ENCODE peak calls at places on chromosomes 2 and 18, in five cellular contexts. P is SJSA1, L is gastrocnemius medialis, M is H1, N is WERI-Rb-1. J is an unnamed sample.

GRCh38 chr18:21739604-21740473 is 753 bp upstream of the MIB1 start:
- DNase-seq in P (no peak), L (no peak), N (no peak), M (no peak), J (no peak)

GRCh38 chr2:224466315-224466714 is 64.4 kb upstream of the FAM124B start:
- DNase-seq in L (no peak), N (peak; percentile 14), P (no peak), M (no peak), J (no peak)

GRCh38 chr2:75277111-75277510 is 77.8 kb upstream of the TACR1 start:
- DNase-seq in N (no peak), L (no peak), M (no peak), P (peak; percentile 65), J (no peak)

GRCh38 chr2:31270136-31270535 is 36.2 kb downstream of the EHD3 start:
- DNase-seq in P (no peak), N (no peak), M (no peak), L (no peak), J (no peak)

GRCh38 chr2:67585400-67585799 is 188.3 kb downstream of the ETAA1 start:
- DNase-seq in L (no peak), P (no peak), M (no peak), N (no peak), J (no peak)

GRCh38 chr2:191206613-191207471 is 38.4 kb upstream of the MYO1B start:
- DNase-seq in M (no peak), L (no peak), N (no peak), P (no peak), J (no peak)

GRCh38 chr2:106020032-106020431 is 174.1 kb downstream of the UXS1 start:
- DNase-seq in N (no peak), M (no peak), P (no peak), L (no peak), J (no peak)

GRCh38 chr2:69704446-69704845 is 37.5 kb upstream of the ANXA4 start:
- DNase-seq in N (no peak), M (no peak), P (no peak), L (no peak), J (no peak)

GRCh38 chr2:226707500-226707899 is 92.1 kb downstream of the IRS1 start:
- DNase-seq in M (no peak), N (no peak), P (no peak), L (no peak), J (no peak)

GRCh38 chr2:39217192-39217550 is 26.6 kb downstream of the CDKL4 start:
- DNase-seq in M (no peak), P (no peak), L (no peak), N (no peak), J (no peak)

GRCh38 chr18:63707816-63708215 is 5.1 kb downstream of the SERPINB11 start:
- DNase-seq in P (no peak), N (no peak), M (no peak), L (no peak), J (no peak)

GRCh38 chr2:204842731-204843490 is 297.6 kb downstream of the PARD3B start:
- DNase-seq in L (peak; percentile 16), P (peak; percentile 70), M (no peak), N (no peak), J (peak; percentile 14)

GRCh38 chr2:121356058-121356640 is 71.1 kb upstream of the TFCP2L1 start:
- DNase-seq in L (no peak), M (peak; percentile 46), N (peak; percentile 65), P (peak; percentile 55), J (no peak)

GRCh38 chr2:10462178-10463083 is 14.3 kb upstream of the ODC1 start:
- DNase-seq in L (no peak), N (no peak), M (no peak), P (no peak), J (no peak)

GRCh38 chr18:10101293-10101701 is 187.5 kb downstream of the VAPA start:
- DNase-seq in M (peak; percentile 19), P (peak; percentile 36), L (no peak), N (no peak), J (no peak)

DNA sequence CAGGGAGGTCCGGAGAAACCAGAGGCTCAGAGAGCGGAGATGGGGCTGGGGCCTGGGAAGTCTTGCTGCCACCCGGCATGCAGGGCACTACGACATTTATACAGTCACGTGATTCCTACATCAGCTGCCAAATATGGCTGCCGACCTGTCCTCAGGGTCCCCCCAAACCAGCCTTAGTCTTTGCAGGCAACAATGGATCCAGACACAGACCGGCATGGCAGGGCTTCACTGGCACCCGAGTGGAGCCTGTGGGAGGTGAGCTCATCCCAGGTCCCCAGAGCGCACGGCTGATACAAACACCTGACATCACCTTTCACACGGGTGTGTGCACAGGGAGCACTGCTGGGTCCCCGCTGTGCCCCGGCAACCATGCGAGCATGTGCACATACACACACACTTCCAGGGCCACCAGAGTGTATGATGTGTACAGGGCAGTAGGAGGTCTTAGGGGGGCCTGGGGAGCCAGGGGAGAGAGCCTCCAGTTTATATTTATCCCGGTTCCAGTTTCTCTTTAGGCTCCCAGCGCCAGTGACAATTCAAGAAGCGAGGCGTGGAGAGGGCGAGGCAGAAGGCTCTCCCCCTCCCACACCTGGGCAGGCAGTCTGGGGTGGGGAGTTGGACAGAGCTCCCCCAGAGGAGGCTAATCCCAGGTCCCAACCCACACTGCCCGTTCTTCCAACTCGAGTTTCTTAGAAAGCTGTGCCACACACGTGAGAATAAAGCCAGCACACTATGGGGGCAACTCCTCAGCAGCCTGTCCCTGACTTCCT is 2.7 kb downstream of the SEMA4C start:
- DNase-seq in M (no peak), N (no peak), L (no peak), P (no peak), J (no peak)
- H3K4me3 ChIP-seq in M (peak overlapping the region; percentile 86), N (no peak overlapping the region), L (peak overlapping the region; percentile 74), P (peak overlapping the region; percentile 87), J (peak overlapping the region; percentile 92)

GRCh38 chr2:11525762-11526161 is 8.1 kb upstream of the GREB1 start:
- DNase-seq in L (no peak), M (no peak), P (no peak), N (no peak), J (no peak)

GRCh38 chr2:11517906-11518305 is 15.9 kb upstream of the GREB1 start:
- DNase-seq in M (no peak), P (no peak), N (no peak), L (no peak), J (no peak)

GRCh38 chr2:11524470-11524869 is 9.4 kb upstream of the GREB1 start:
- DNase-seq in M (no peak), N (no peak), P (no peak), L (no peak), J (no peak)

GRCh38 chr2:11520092-11520693 is 13.7 kb upstream of the GREB1 start:
- DNase-seq in L (no peak), M (no peak), P (no peak), N (no peak), J (no peak)

GRCh38 chr2:11521730-11522129 is 12.1 kb upstream of the GREB1 start:
- DNase-seq in L (no peak), N (no peak), M (no peak), P (no peak), J (no peak)
- H3K27me3 ChIP-seq in L (no peaks in the 10 kb centered on the region), N (peaks cover 8% of the 10 kb centered on the region), M (no peaks in the 10 kb centered on the region), P (peaks cover 2% of the 10 kb centered on the region), J (no peaks in the 10 kb centered on the region)

GRCh38 chr18:23487738-23488625 is 15.3 kb upstream of the RMC1 start:
- DNase-seq in P (peak; percentile 52), N (no peak), L (no peak), M (no peak), J (no peak)
- H3K4me3 ChIP-seq in P (peak overlapping the region; percentile 17), N (no peak overlapping the region), L (no peak overlapping the region), M (no peak overlapping the region), J (peak overlapping the region; percentile 30)

GRCh38 chr2:237391140-237391539 is 22.8 kb downstream of the COL6A3 start:
- DNase-seq in P (no peak), M (no peak), L (no peak), N (no peak), J (no peak)
- H3K27me3 ChIP-seq in P (no peaks in the 10 kb centered on the region), M (no peaks in the 10 kb centered on the region), L (no peaks in the 10 kb centered on the region), N (peaks cover 94% of the 10 kb centered on the region), J (no peaks in the 10 kb centered on the region)

GRCh38 chr2:163984991-163985390 is 249.2 kb upstream of the FIGN start:
- DNase-seq in P (no peak), L (no peak), N (no peak), M (no peak), J (no peak)
- H3K4me3 ChIP-seq in P (no peak overlapping the region), L (no peak overlapping the region), N (no peak overlapping the region), M (no peak overlapping the region), J (no peak overlapping the region)

GRCh38 chr2:45013229-45014015 is 4.2 kb upstream of the SIX2 start:
- DNase-seq in L (no peak), M (no peak), N (no peak), P (no peak), J (no peak)

GRCh38 chr2:45010706-45011036 is 1.4 kb upstream of the SIX2 start:
- DNase-seq in M (no peak), N (no peak), L (no peak), P (no peak), J (no peak)

GRCh38 chr2:45012733-45013132 is 3.5 kb upstream of the SIX2 start:
- DNase-seq in M (no peak), P (no peak), L (no peak), N (no peak), J (no peak)

GRCh38 chr2:45011621-45012602 is 2.7 kb upstream of the SIX2 start:
- DNase-seq in N (no peak), P (no peak), L (no peak), M (no peak), J (no peak)

GRCh38 chr2:45014016-45014702 is 4.9 kb upstream of the SIX2 start:
- DNase-seq in L (peak; percentile 48), P (no peak), N (peak; percentile 64), M (no peak), J (no peak)
- H3K27me3 ChIP-seq in L (no peaks in the 10 kb centered on the region), P (no peaks in the 10 kb centered on the region), N (peaks cover 66% of the 10 kb centered on the region), M (peaks cover 29% of the 10 kb centered on the region), J (peaks cover 84% of the 10 kb centered on the region)

GRCh38 chr2:70967189-70967588 is 11.2 kb upstream of the ANKRD53 start:
- DNase-seq in N (no peak), L (no peak), P (no peak), M (no peak), J (no peak)
- H3K4me3 ChIP-seq in N (no peak overlapping the region), L (no peak overlapping the region), P (no peak overlapping the region), M (no peak overlapping the region), J (no peak overlapping the region)

DNA sequence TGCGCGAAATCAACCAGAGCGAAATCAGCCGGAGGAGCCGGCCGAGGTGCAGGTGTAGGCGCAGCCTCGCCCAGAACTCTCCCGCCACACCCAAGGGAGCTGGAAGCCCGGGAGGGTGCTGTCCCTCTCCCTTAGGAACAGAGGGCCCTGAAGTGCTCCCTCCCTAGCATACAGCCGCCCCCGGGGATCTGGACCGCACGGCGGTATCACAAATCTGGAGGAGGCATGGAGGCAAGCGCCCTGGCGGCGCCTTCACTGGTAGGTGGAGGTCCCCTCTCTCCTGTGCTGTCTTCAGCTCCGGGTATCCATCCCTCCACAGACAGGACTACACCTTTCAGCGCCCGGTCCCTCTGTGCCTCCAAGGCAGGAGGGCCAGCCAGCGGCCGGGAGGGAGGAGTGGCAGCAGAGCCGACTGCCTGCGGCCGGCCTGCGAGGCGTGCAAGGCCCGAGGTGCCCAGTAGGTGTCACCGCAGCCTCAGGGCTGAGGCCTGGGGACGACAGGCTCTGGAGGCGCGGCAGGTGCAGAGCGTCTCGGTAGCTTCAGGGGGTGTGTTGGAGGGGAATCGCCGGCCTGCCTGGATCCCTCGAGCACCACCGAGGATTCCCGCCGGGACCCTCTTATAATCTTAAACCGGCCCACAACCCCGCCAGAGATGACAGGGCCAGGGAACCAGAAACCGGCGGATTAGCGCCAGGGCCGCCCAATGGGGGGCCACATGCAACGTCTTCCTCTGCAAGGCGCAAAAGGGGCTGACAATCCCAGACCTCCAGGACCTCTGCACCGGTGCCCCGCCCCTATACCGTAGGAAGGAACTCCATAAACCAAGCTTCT is 2.8 kb downstream of the IHH start:
- DNase-seq in L (peak; percentile 36), M (peak; percentile 53), N (peak; percentile 80), P (peak; percentile 41), J (peak; percentile 47)
- H3K27me3 ChIP-seq in L (peaks cover 81% of the 10 kb centered on the region), M (peaks cover 66% of the 10 kb centered on the region), N (peaks cover 63% of the 10 kb centered on the region), P (peaks cover 91% of the 10 kb centered on the region), J (peaks cover 2% of the 10 kb centered on the region)

J was measured in tibial nerve.